ENCODE peak calls at places on chromosomes 16 and 17, in six cellular contexts. J is activated effector memory CD4-positive, alpha-beta T cell treated with Interleukin-2 at 50 U/mL for 16 hours; R is cardiac fibroblast; W is NCI-H345; G is DMS153; S is spleen. T is an unnamed sample.

GRCh38 chr17:44069974-44070454 is 521 bp upstream of the G6PC3 start:
- DNase-seq in G (no peak), R (peak), S (no peak), J (no peak), W (no peak), T (no peak)

GRCh38 chr16:88691924-88692560 is 5.7 kb upstream of the SNAI3 start:
- DNase-seq in R (no peak), G (no peak), W (no peak), S (peak), J (peak), T (no peak)

GRCh38 chr17:73342057-73342522 is 30.3 kb upstream of the CDC42EP4 start:
- DNase-seq in J (no peak), G (peak), R (peak), S (no peak), W (peak), T (peak)

GRCh38 chr17:29412780-29413565 is 22.8 kb downstream of the TAOK1 start:
- DNase-seq in G (no peak), S (no peak), R (peak), W (no peak), J (no peak), T (no peak)

GRCh38 chr16:351804-352520 is 561 bp downstream of the AXIN1 start:
- DNase-seq in G (no peak), R (peak), W (no peak), S (peak), J (no peak), T (peak)

GRCh38 chr16:81786321-81786720 is 7.2 kb downstream of the PLCG2 start:
- DNase-seq in J (no peak), R (no peak), S (no peak), G (no peak), W (no peak), T (no peak)

GRCh38 chr17:9258115-9259020 is 237.1 kb downstream of the NTN1 start:
- DNase-seq in W (peak), S (no peak), G (no peak), J (no peak), R (no peak), T (no peak)

GRCh38 chr16:89958068-89958467 is 9.5 kb downstream of the DEF8 start:
- DNase-seq in R (peak), W (no peak), S (peak), G (no peak), J (no peak), T (no peak)

GRCh38 chr17:70071620-70072019 is 3.4 kb upstream of the KCNJ16 start:
- DNase-seq in S (no peak), R (no peak), J (no peak), G (no peak), W (no peak), T (no peak)

GRCh38 chr16:46428108-46429061 is 192.8 kb downstream of the SHCBP1 start:
- DNase-seq in R (no peak), J (no peak), G (no peak), W (no peak), S (no peak), T (no peak)

GRCh38 chr17:16922386-16923096 is 49.4 kb downstream of the TNFRSF13B start:
- DNase-seq in R (no peak), S (no peak), W (no peak), J (no peak), G (no peak), T (no peak)

GRCh38 chr17:61490540-61490975 is 38.3 kb downstream of the TBX4 start:
- DNase-seq in S (no peak), J (no peak), W (no peak), G (no peak), R (peak), T (peak)

GRCh38 chr16:54986404-54986803 is 55.7 kb downstream of the IRX5 start:
- DNase-seq in J (no peak), G (no peak), R (no peak), W (no peak), S (no peak), T (no peak)

GRCh38 chr17:9817086-9817485 is 4.8 kb downstream of the GSG1L2 start:
- DNase-seq in J (no peak), W (peak), R (peak), G (peak), S (no peak), T (no peak)

GRCh38 chr17:4032245-4032644 is 68.0 kb upstream of the ATP2A3 start:
- DNase-seq in W (no peak), S (no peak), R (no peak), J (no peak), G (no peak), T (no peak)

GRCh38 chr16:75219838-75220237 is 1.1 kb downstream of the CTRB1 start:
- DNase-seq in J (no peak), R (no peak), W (no peak), S (no peak), G (no peak), T (no peak)

GRCh38 chr16:56388209-56388608 is 37.1 kb downstream of the AMFR start:
- DNase-seq in S (no peak), J (no peak), W (no peak), G (no peak), R (no peak), T (no peak)

GRCh38 chr17:65561394-65562205 is at the start of gene AXIN2:
- DNase-seq in R (peak), S (peak), G (peak), J (peak), W (peak), T (peak)

GRCh38 chr16:73605309-73605708 is 557.4 kb upstream of the ZFHX3 start:
- DNase-seq in J (no peak), G (no peak), S (no peak), R (no peak), W (no peak), T (no peak)

GRCh38 chr17:74639704-74640142 is 16.2 kb upstream of the CD300E start:
- DNase-seq in R (no peak), S (no peak), W (no peak), J (no peak), G (no peak), T (no peak)